ENCODE peak calls at places on chromosomes 7 and 10, in eight cellular contexts. One of them, this sample, is unnamed.

GRCh38 chr10:132993271-132994260 is 51.2 kb upstream of the CFAP46 start:
- DNase-seq in GM12865: no peak
- DNase-seq in cardiac septum: no peak
- DNase-seq in OCI-LY7: no peak
- DNase-seq in K562: no peak
- DNase-seq in naive thymus-derived CD8-positive, alpha-beta T cell: no peak
- DNase-seq in HCT116: no peak
- DNase-seq in hypothalamus: no peak
- DNase-seq in this sample: no peak

GRCh38 chr7:92723978-92724377 is 112.4 kb downstream of the CDK6 start:
- DNase-seq in OCI-LY7: no peak
- DNase-seq in GM12865: no peak
- DNase-seq in cardiac septum: no peak
- DNase-seq in HCT116: no peak
- DNase-seq in K562: no peak
- DNase-seq in hypothalamus: no peak
- DNase-seq in naive thymus-derived CD8-positive, alpha-beta T cell: no peak
- DNase-seq in this sample: no peak

GRCh38 chr10:1420663-1421362 is 316.5 kb downstream of the ADARB2 start:
- DNase-seq in naive thymus-derived CD8-positive, alpha-beta T cell: peak; percentile 37
- DNase-seq in cardiac septum: no peak
- DNase-seq in OCI-LY7: peak; percentile 91
- DNase-seq in hypothalamus: peak; percentile 7
- DNase-seq in HCT116: peak; percentile 40
- DNase-seq in GM12865: peak; percentile 77
- DNase-seq in K562: peak; percentile 78
- DNase-seq in this sample: peak; percentile 24

GRCh38 chr7:23895666-23896096 is 185.7 kb downstream of the STK31 start:
- DNase-seq in naive thymus-derived CD8-positive, alpha-beta T cell: no peak
- DNase-seq in OCI-LY7: no peak
- DNase-seq in hypothalamus: no peak
- DNase-seq in HCT116: no peak
- DNase-seq in GM12865: no peak
- DNase-seq in cardiac septum: no peak
- DNase-seq in K562: no peak
- DNase-seq in this sample: no peak

GRCh38 chr10:37860494-37861190 is 3.2 kb upstream of the ZNF248 start:
- DNase-seq in hypothalamus: no peak
- DNase-seq in HCT116: no peak
- DNase-seq in K562: no peak
- DNase-seq in OCI-LY7: no peak
- DNase-seq in GM12865: peak; percentile 22
- DNase-seq in cardiac septum: no peak
- DNase-seq in naive thymus-derived CD8-positive, alpha-beta T cell: no peak
- DNase-seq in this sample: peak; percentile 4

GRCh38 chr7:41170466-41170865 is 532.4 kb downstream of the INHBA start:
- DNase-seq in OCI-LY7: no peak
- DNase-seq in GM12865: no peak
- DNase-seq in K562: no peak
- DNase-seq in naive thymus-derived CD8-positive, alpha-beta T cell: no peak
- DNase-seq in HCT116: no peak
- DNase-seq in hypothalamus: no peak
- DNase-seq in cardiac septum: no peak
- DNase-seq in this sample: no peak

GRCh38 chr7:133529861-133530260 is 277.0 kb downstream of the EXOC4 start:
- DNase-seq in hypothalamus: no peak
- DNase-seq in cardiac septum: no peak
- DNase-seq in naive thymus-derived CD8-positive, alpha-beta T cell: no peak
- DNase-seq in OCI-LY7: no peak
- DNase-seq in K562: no peak
- DNase-seq in HCT116: no peak
- DNase-seq in GM12865: no peak
- DNase-seq in this sample: no peak

GRCh38 chr10:68566955-68567354 is 6.8 kb downstream of the TET1 start:
- DNase-seq in HCT116: no peak
- DNase-seq in GM12865: peak; percentile 40
- DNase-seq in hypothalamus: no peak
- DNase-seq in K562: no peak
- DNase-seq in OCI-LY7: no peak
- DNase-seq in cardiac septum: no peak
- DNase-seq in naive thymus-derived CD8-positive, alpha-beta T cell: no peak
- DNase-seq in this sample: no peak

GRCh38 chr7:104207348-104207730 is 474 bp downstream of the ORC5 start:
- DNase-seq in K562: no peak
- DNase-seq in OCI-LY7: peak; percentile 27
- DNase-seq in naive thymus-derived CD8-positive, alpha-beta T cell: peak; percentile 0
- DNase-seq in HCT116: no peak
- DNase-seq in GM12865: peak; percentile 25
- DNase-seq in cardiac septum: no peak
- DNase-seq in hypothalamus: no peak
- DNase-seq in this sample: peak; percentile 25

GRCh38 chr10:108560488-108560887 is 1362.8 kb downstream of the XPNPEP1 start:
- DNase-seq in naive thymus-derived CD8-positive, alpha-beta T cell: no peak
- DNase-seq in K562: no peak
- DNase-seq in OCI-LY7: no peak
- DNase-seq in hypothalamus: no peak
- DNase-seq in cardiac septum: no peak
- DNase-seq in GM12865: no peak
- DNase-seq in HCT116: no peak
- DNase-seq in this sample: no peak

GRCh38 chr7:46881507-46882127 is 700.3 kb downstream of the TNS3 start:
- DNase-seq in cardiac septum: no peak
- DNase-seq in K562: no peak
- DNase-seq in HCT116: peak; percentile 22
- DNase-seq in GM12865: no peak
- DNase-seq in OCI-LY7: no peak
- DNase-seq in hypothalamus: no peak
- DNase-seq in naive thymus-derived CD8-positive, alpha-beta T cell: no peak
- DNase-seq in this sample: no peak

GRCh38 chr10:119518936-119519335 is 23.6 kb downstream of the RGS10 start:
- DNase-seq in GM12865: no peak
- DNase-seq in naive thymus-derived CD8-positive, alpha-beta T cell: no peak
- DNase-seq in HCT116: no peak
- DNase-seq in hypothalamus: no peak
- DNase-seq in K562: no peak
- DNase-seq in OCI-LY7: no peak
- DNase-seq in cardiac septum: no peak
- DNase-seq in this sample: no peak

GRCh38 chr10:14407567-14407966 is 76.8 kb upstream of the FRMD4A start:
- DNase-seq in HCT116: no peak
- DNase-seq in K562: no peak
- DNase-seq in hypothalamus: no peak
- DNase-seq in GM12865: no peak
- DNase-seq in cardiac septum: no peak
- DNase-seq in naive thymus-derived CD8-positive, alpha-beta T cell: no peak
- DNase-seq in OCI-LY7: no peak
- DNase-seq in this sample: no peak

GRCh38 chr10:88489107-88489506 is 94.0 kb downstream of the RNLS start:
- DNase-seq in K562: no peak
- DNase-seq in OCI-LY7: no peak
- DNase-seq in GM12865: no peak
- DNase-seq in HCT116: no peak
- DNase-seq in cardiac septum: no peak
- DNase-seq in hypothalamus: no peak
- DNase-seq in naive thymus-derived CD8-positive, alpha-beta T cell: no peak
- DNase-seq in this sample: no peak

GRCh38 chr10:29501692-29502091 is 133.1 kb downstream of the SVIL start:
- DNase-seq in OCI-LY7: no peak
- DNase-seq in GM12865: no peak
- DNase-seq in K562: peak; percentile 22
- DNase-seq in HCT116: peak; percentile 59
- DNase-seq in hypothalamus: no peak
- DNase-seq in naive thymus-derived CD8-positive, alpha-beta T cell: no peak
- DNase-seq in cardiac septum: no peak
- DNase-seq in this sample: no peak

GRCh38 chr7:75537731-75538130 is 45.6 kb downstream of the SPDYE5 start:
- DNase-seq in K562: no peak
- DNase-seq in GM12865: no peak
- DNase-seq in naive thymus-derived CD8-positive, alpha-beta T cell: no peak
- DNase-seq in hypothalamus: no peak
- DNase-seq in HCT116: no peak
- DNase-seq in OCI-LY7: no peak
- DNase-seq in cardiac septum: no peak
- DNase-seq in this sample: no peak

GRCh38 chr7:139757968-139758367 is 19.8 kb downstream of the HIPK2 start:
- DNase-seq in cardiac septum: no peak
- DNase-seq in hypothalamus: no peak
- DNase-seq in OCI-LY7: no peak
- DNase-seq in naive thymus-derived CD8-positive, alpha-beta T cell: no peak
- DNase-seq in GM12865: no peak
- DNase-seq in HCT116: no peak
- DNase-seq in K562: no peak
- DNase-seq in this sample: no peak

GRCh38 chr10:110980807-110981206 is 61.4 kb downstream of the SHOC2 start:
- DNase-seq in OCI-LY7: no peak
- DNase-seq in K562: no peak
- DNase-seq in cardiac septum: no peak
- DNase-seq in HCT116: no peak
- DNase-seq in GM12865: peak; percentile 9
- DNase-seq in hypothalamus: no peak
- DNase-seq in naive thymus-derived CD8-positive, alpha-beta T cell: no peak
- DNase-seq in this sample: no peak

GRCh38 chr10:70315815-70316214 is 32.0 kb upstream of the NPFFR1 start:
- DNase-seq in naive thymus-derived CD8-positive, alpha-beta T cell: no peak
- DNase-seq in HCT116: no peak
- DNase-seq in GM12865: no peak
- DNase-seq in OCI-LY7: no peak
- DNase-seq in cardiac septum: no peak
- DNase-seq in hypothalamus: no peak
- DNase-seq in K562: no peak
- DNase-seq in this sample: no peak

GRCh38 chr10:110212119-110213006 is 5.0 kb downstream of the MXI1 start:
- DNase-seq in naive thymus-derived CD8-positive, alpha-beta T cell: peak; percentile 34
- DNase-seq in hypothalamus: no peak
- DNase-seq in GM12865: peak; percentile 55
- DNase-seq in OCI-LY7: peak; percentile 74
- DNase-seq in K562: peak; percentile 15
- DNase-seq in cardiac septum: no peak
- DNase-seq in HCT116: no peak
- DNase-seq in this sample: peak; percentile 64

GRCh38 chr10:71731791-71732190 is 12.2 kb upstream of the C10orf105 start:
- DNase-seq in cardiac septum: no peak
- DNase-seq in naive thymus-derived CD8-positive, alpha-beta T cell: no peak
- DNase-seq in GM12865: no peak
- DNase-seq in OCI-LY7: no peak
- DNase-seq in hypothalamus: no peak
- DNase-seq in K562: no peak
- DNase-seq in HCT116: no peak
- DNase-seq in this sample: no peak

GRCh38 chr7:38318803-38319416 is 45.5 kb upstream of the TARP start:
- DNase-seq in K562: no peak
- DNase-seq in GM12865: peak; percentile 78
- DNase-seq in naive thymus-derived CD8-positive, alpha-beta T cell: no peak
- DNase-seq in HCT116: peak; percentile 40
- DNase-seq in OCI-LY7: peak; percentile 88
- DNase-seq in hypothalamus: no peak
- DNase-seq in cardiac septum: no peak
- DNase-seq in this sample: no peak

GRCh38 chr7:33744293-33744692 is 161.0 kb upstream of the BMPER start:
- DNase-seq in K562: peak; percentile 56
- DNase-seq in naive thymus-derived CD8-positive, alpha-beta T cell: no peak
- DNase-seq in hypothalamus: no peak
- DNase-seq in cardiac septum: no peak
- DNase-seq in GM12865: peak; percentile 32
- DNase-seq in HCT116: peak; percentile 21
- DNase-seq in OCI-LY7: peak; percentile 69
- DNase-seq in this sample: no peak

This sample was measured in CD4-positive, alpha-beta memory T cell.